ENCODE peak calls at places on chromosome 11, in seven cellular contexts. U is HCT116, J is IMR-90, M is GM12878, Q is K562, D is H1, Y is HepG2. B is an unnamed sample.

GRCh38 chr11:29258411-29258810 is 758.4 kb downstream of the KCNA4 start:
- DNase-seq in U (no peak), J (no peak), M (no peak), Q (no peak), D (no peak), Y (no peak), B (no peak)

GRCh38 chr11:111788051-111788450 is 21.9 kb upstream of the PPP2R1B start:
- DNase-seq in U (no peak), J (no peak), M (no peak), Q (no peak), D (no peak), Y (no peak), B (no peak)

GRCh38 chr11:61657566-61657965 is 22.6 kb upstream of the DAGLA start:
- DNase-seq in U (no peak), J (no peak), M (no peak), Q (no peak), D (no peak), Y (peak; percentile 76), B (no peak)

GRCh38 chr11:35288817-35289541 is 130.4 kb downstream of the SLC1A2 start:
- DNase-seq in U (no peak), J (peak; percentile 80), M (no peak), Q (no peak), D (no peak), Y (no peak), B (no peak)

GRCh38 chr11:6602096-6602940 is 1.1 kb downstream of the RRP8 start:
- DNase-seq in U (no peak), J (no peak), M (no peak), Q (no peak), D (peak; percentile 17), Y (no peak), B (no peak)

GRCh38 chr11:90332415-90332814 is 109.6 kb upstream of the CHORDC1 start:
- DNase-seq in U (no peak), J (no peak), M (no peak), Q (no peak), D (no peak), Y (no peak), B (no peak)

GRCh38 chr11:31870609-31871309 is 59.6 kb upstream of the PAX6 start:
- DNase-seq in U (peak; percentile 48), J (peak; percentile 33), M (no peak), Q (peak; percentile 36), D (peak; percentile 84), Y (peak; percentile 43), B (peak; percentile 47)

GRCh38 chr11:115645631-115646271 is 141.5 kb upstream of the CADM1 start:
- DNase-seq in U (no peak), J (no peak), M (no peak), Q (peak; percentile 53), D (peak; percentile 94), Y (no peak), B (no peak)

GRCh38 chr11:100929377-100929776 is 200.2 kb downstream of the PGR start:
- DNase-seq in U (no peak), J (peak; percentile 81), M (no peak), Q (no peak), D (no peak), Y (no peak), B (no peak)

GRCh38 chr11:91396243-91397133 is 828.1 kb upstream of the FAT3 start:
- DNase-seq in U (no peak), J (peak; percentile 0), M (no peak), Q (no peak), D (no peak), Y (peak; percentile 82), B (peak; percentile 98)

GRCh38 chr11:125082611-125083311 is 19.7 kb downstream of the SLC37A2 start:
- DNase-seq in U (peak; percentile 37), J (peak; percentile 88), M (no peak), Q (no peak), D (no peak), Y (peak; percentile 50), B (no peak)

GRCh38 chr11:17697175-17697949 is 22.0 kb upstream of the MYOD1 start:
- DNase-seq in U (no peak), J (no peak), M (no peak), Q (no peak), D (no peak), Y (no peak), B (no peak)
- H3K27ac ChIP-seq in U (no peak overlapping the region), J (no peak overlapping the region), M (no peak overlapping the region), Q (no peak overlapping the region), D (no peak overlapping the region), Y (no peak overlapping the region), B (no peak overlapping the region)

GRCh38 chr11:77428598-77428997 is 45.3 kb downstream of the PAK1 start:
- DNase-seq in U (no peak), J (no peak), M (no peak), Q (no peak), D (no peak), Y (no peak), B (no peak)
- TF ChIP-seq CEBPB in U (no peak), J (no peak), M (no peak), Q (no peak), D (no peak), Y (no peak), B (no peak)

DNA sequence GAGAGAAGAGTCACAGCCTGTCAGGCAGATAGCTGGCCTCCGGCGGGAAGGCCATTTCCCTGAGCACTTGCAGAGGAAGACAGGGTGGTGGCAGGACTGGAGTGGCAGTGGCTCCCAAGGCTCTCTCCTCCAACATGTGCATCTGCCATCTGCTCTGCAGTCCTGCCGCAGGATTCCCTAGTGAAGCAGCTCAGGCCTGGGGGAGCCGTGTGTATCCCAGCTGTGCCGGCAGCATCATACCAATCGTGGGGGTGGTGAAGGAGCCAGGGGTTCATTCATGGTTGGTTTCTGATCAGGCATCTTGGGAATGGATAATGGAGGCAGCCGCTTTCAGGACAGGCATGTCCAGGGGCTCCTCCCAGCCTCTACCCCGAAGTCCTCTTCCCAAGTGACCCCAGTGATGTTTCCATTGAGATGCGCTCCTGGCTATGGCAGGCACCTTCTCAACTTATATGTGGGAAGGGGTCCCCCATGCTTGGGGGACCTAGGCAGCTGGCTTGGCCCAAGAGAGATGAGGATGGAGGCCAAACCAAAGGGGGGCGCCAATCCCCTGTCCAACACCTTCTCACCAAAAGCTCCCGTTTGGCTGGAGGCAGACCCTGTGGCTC is 6.1 kb downstream of the TAGLN start:
- DNase-seq in U (no peak), J (no peak), M (no peak), Q (no peak), D (peak; percentile 56), Y (no peak), B (no peak)
- H3K27ac ChIP-seq in U (no peak overlapping the region), J (peak overlapping the region; percentile 32), M (no peak overlapping the region), Q (no peak overlapping the region), D (no peak overlapping the region), Y (no peak overlapping the region), B (no peak overlapping the region)

GRCh38 chr11:122441702-122442092 is 213.8 kb upstream of the UBASH3B start:
- DNase-seq in U (no peak), J (no peak), M (no peak), Q (no peak), D (no peak), Y (no peak), B (no peak)

GRCh38 chr11:122435540-122436187 is 219.9 kb upstream of the UBASH3B start:
- DNase-seq in U (no peak), J (no peak), M (no peak), Q (no peak), D (no peak), Y (no peak), B (no peak)

GRCh38 chr11:122440783-122441701 is 214.5 kb upstream of the UBASH3B start:
- DNase-seq in U (no peak), J (no peak), M (no peak), Q (no peak), D (peak; percentile 54), Y (no peak), B (peak; percentile 29)

GRCh38 chr11:122436188-122436555 is 219.3 kb upstream of the UBASH3B start:
- DNase-seq in U (no peak), J (no peak), M (no peak), Q (no peak), D (no peak), Y (no peak), B (no peak)

DNA sequence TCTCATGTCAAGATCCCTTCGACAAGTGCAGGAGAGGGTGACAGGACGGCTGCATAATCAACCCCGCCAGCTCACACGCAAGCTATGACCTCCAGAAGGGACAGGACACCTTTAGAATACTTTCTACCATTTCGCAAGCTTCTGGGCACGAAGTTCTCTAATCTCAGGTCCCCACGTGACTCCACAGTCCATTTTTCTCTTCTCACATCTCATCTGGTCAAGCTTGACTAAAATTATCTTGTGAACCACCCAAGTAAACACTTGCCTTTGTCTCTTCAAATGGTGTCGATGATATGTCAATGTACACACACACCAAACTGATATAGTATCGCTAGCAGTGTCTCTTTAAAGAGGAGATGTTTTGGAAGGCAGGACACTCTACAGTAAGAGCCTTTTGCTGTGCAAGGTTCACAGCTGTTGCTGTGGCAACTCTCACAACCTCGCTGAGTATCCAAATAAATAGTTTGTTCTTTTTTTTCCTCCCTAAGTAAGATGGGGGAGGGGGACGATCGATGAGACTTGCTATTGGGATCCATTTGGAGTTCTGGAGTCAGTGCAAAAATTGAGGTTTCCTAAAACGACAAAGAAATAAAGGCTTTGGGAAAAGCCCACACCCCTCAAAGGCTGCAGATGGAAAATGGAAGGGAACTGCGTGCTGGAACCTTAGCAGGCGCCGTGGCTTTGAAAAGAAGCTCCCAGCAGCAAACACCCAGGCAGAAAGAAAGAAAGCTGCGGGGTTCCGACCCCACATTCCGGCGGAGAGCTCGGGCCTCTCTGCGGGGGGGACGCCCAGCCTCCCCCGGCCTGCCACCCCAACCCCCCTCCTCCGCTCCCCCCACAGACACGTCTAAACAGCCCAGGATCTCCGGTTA is 215.4 kb upstream of the UBASH3B start:
- DNase-seq in U (no peak), J (peak; percentile 45), M (no peak), Q (no peak), D (peak; percentile 78), Y (peak; percentile 83), B (peak; percentile 15)
- TF ChIP-seq CEBPB in U (no peak), J (no peak), M (no peak), Q (no peak), D (peak; percentile 27), Y (peak; percentile 81), B (peak; percentile 35)

GRCh38 chr11:93668171-93668570 is 6.7 kb downstream of the CEP295 start:
- DNase-seq in U (no peak), J (peak; percentile 5), M (no peak), Q (no peak), D (no peak), Y (no peak), B (no peak)
- H3K27ac ChIP-seq in U (no peak overlapping the region), J (no peak overlapping the region), M (peak overlapping the region; percentile 31), Q (no peak overlapping the region), D (no peak overlapping the region), Y (no peak overlapping the region), B (no peak overlapping the region)

DNA sequence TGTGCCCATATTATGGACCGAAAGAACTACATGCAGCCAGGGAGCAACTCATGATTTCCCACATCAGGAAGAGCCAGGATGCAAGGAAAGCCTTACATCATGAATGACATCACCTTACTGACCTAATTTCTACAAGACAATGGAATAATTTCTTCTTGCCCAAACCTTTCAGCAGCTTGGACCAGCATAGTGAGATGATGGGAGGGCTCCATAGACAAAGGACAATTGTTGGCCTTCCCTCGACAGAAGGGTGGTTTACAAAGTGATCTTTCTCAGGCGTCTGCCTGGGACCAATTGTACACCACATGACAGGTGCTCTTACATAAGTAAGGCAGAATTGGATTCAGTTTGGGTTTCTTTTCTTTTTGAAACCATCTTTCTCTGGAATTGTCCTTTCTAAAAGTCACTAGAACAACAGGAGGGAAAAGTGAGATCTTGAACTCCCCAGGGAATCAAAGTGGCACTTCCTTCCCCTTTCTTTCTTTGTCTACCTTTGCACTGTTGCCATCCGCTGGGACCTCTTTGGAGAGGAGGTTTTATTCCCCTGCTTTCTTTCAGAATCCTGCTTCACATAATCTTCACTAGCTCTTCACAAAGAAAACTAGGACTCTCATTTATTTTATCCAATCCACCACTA is 51.7 kb upstream of the PAK1 start:
- DNase-seq in U (no peak), J (peak; percentile 10), M (no peak), Q (no peak), D (no peak), Y (no peak), B (no peak)
- TF ChIP-seq CEBPB in U (no peak), J (no peak), M (no peak), Q (no peak), D (no peak), Y (no peak), B (no peak)